ENCODE peak calls at places on chromosomes 16 and 17, in seven cellular contexts. X, F, Z, Q, M, B and P are unnamed samples.

GRCh38 chr17:8799001-8799850 is at the start of gene MFSD6L:
- DNase-seq in M (peak; percentile 83), Q (peak; percentile 76), X (no peak), B (peak; percentile 28), F (no peak), Z (peak; percentile 93), P (no peak)

GRCh38 chr16:53598513-53599266 is 95.7 kb upstream of the AKTIP start:
- DNase-seq in Q (no peak), F (no peak), Z (no peak), X (no peak), M (no peak), B (no peak), P (no peak)

GRCh38 chr16:22402191-22402590 is 27.8 kb upstream of the CDR2 start:
- DNase-seq in X (no peak), Q (no peak), B (no peak), M (no peak), F (no peak), Z (no peak), P (peak; percentile 20)

GRCh38 chr17:80859004-80859941 is 132.4 kb upstream of the CHMP6 start:
- DNase-seq in F (no peak), Z (peak; percentile 67), X (peak; percentile 27), Q (peak; percentile 22), B (no peak), M (no peak), P (peak; percentile 97)

GRCh38 chr16:1470543-1471251 is 4.1 kb downstream of the CLCN7 start:
- DNase-seq in Z (no peak), F (no peak), Q (no peak), X (peak; percentile 68), M (peak; percentile 40), B (peak; percentile 15), P (peak; percentile 43)

GRCh38 chr16:82651921-82652601 is 25.3 kb downstream of the CDH13 start:
- DNase-seq in Z (no peak), Q (no peak), B (no peak), F (no peak), M (no peak), X (peak; percentile 24), P (no peak)

GRCh38 chr17:67343237-67343636 is 23.1 kb downstream of the PSMD12 start:
- DNase-seq in M (no peak), X (no peak), Z (no peak), Q (no peak), F (no peak), B (no peak), P (no peak)

GRCh38 chr17:78127240-78127887 is 1.2 kb downstream of the TMC6 start:
- DNase-seq in B (no peak), F (no peak), Q (peak; percentile 85), M (no peak), Z (peak; percentile 70), X (peak; percentile 45), P (no peak)

DNA sequence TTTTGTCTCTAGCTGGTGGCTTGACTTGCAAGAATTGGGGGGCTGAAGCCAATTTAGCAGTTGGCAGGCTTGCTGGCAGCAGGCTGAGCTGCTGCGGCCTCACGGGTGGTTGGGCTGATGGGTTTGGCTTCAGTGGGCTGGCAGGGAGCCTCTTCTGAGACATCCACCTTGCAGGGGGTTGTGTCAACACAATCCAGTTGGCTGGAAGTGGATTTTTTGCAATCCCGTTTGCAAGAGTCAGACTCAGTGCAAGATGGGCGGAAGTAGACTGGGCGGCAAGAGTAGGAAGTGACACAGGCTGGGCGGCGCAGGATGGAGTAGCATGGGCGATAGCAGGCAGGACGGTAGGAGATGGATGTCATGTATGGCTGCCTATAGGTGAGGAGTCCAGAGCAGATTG is 1.5 kb downstream of the KRTAP16-1 start:
- DNase-seq in X (no peak), M (no peak), B (no peak), Q (no peak), Z (no peak), F (no peak), P (no peak)
- H3K4ac ChIP-seq in X (no peak overlapping the region), M (no peak overlapping the region), B (no peak overlapping the region), Q (no peak overlapping the region), Z (no peak overlapping the region), F (no peak overlapping the region), P (no peak overlapping the region)

DNA sequence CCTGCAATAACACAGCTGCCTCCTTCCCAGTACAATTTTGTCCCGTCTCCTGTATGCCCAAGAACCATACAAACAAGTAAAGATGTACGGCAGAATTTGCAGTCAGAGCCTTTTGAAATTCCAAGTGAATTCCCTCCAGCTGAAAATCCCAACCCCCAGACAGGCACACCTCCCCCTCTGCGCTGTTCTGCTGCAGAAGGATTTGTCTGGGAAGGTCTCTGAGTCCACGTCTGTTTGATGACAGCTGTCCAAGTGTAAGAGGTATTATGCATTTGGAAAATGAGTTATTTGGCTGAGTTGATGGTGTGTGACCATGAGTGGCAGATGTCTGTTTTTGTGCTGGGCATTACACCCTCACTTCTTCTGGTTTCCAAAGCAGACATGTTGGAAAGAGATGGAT is 104.9 kb upstream of the HS3ST4 start:
- DNase-seq in Q (no peak), F (no peak), M (no peak), X (no peak), Z (no peak), B (no peak), P (no peak)
- H2BK120ac ChIP-seq in Q (no peak overlapping the region), F (no peak overlapping the region), M (no peak overlapping the region), X (no peak overlapping the region), Z (no peak overlapping the region), B (no peak overlapping the region), P (no peak overlapping the region)

GRCh38 chr17:83115832-83116231 is 36.4 kb downstream of the METRNL start:
- DNase-seq in X (no peak), Q (no peak), M (no peak), F (no peak), B (no peak), Z (no peak), P (no peak)

GRCh38 chr17:83116311-83116771 is 36.9 kb downstream of the METRNL start:
- DNase-seq in F (no peak), M (no peak), X (no peak), Q (no peak), Z (no peak), B (no peak), P (no peak)

GRCh38 chr17:83118071-83118841 is 38.8 kb downstream of the METRNL start:
- DNase-seq in X (no peak), Q (no peak), F (no peak), B (no peak), M (no peak), Z (no peak), P (no peak)

GRCh38 chr17:83116783-83117555 is 37.6 kb downstream of the METRNL start:
- DNase-seq in Q (no peak), F (no peak), Z (no peak), X (no peak), M (no peak), B (no peak), P (no peak)

DNA sequence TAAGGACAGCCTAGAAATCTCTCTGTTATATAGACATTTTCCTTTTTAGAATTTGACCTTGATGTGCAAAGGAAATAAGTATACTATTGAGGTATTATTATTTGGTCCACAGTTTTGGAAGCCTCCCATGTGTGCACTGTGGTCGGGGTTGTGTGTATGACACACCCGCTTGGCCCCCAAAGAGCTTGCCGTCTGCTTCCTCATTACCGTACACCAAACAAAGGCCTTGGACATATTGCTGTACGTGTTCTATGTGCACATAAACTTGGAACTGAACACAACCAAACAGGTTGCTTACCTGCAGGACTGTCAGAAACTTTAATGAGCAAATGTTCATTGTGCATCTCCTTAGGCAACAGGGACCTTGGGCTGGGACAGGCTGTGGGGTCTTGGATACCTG is 38.2 kb downstream of the METRNL start:
- DNase-seq in F (no peak), B (no peak), M (no peak), Z (no peak), Q (no peak), X (no peak), P (no peak)
- H3K4ac ChIP-seq in F (no peak overlapping the region), B (no peak overlapping the region), M (no peak overlapping the region), Z (no peak overlapping the region), Q (no peak overlapping the region), X (no peak overlapping the region), P (no peak overlapping the region)

GRCh38 chr16:73171380-73171779 is 123.5 kb upstream of the ZFHX3 start:
- DNase-seq in Q (peak; percentile 76), F (no peak), X (no peak), B (peak; percentile 65), Z (peak; percentile 36), M (no peak), P (no peak)
- H2BK120ac ChIP-seq in Q (no peak overlapping the region), F (no peak overlapping the region), X (no peak overlapping the region), B (no peak overlapping the region), Z (no peak overlapping the region), M (no peak overlapping the region), P (no peak overlapping the region)

GRCh38 chr16:11140466-11140865 is 115.5 kb downstream of the SOCS1 start:
- DNase-seq in Z (peak; percentile 32), M (no peak), X (no peak), Q (no peak), F (no peak), B (no peak), P (no peak)
- H3K4ac ChIP-seq in Z (no peak overlapping the region), M (no peak overlapping the region), X (no peak overlapping the region), Q (peak overlapping the region; percentile 49), F (no peak overlapping the region), B (no peak overlapping the region), P (no peak overlapping the region)

DNA sequence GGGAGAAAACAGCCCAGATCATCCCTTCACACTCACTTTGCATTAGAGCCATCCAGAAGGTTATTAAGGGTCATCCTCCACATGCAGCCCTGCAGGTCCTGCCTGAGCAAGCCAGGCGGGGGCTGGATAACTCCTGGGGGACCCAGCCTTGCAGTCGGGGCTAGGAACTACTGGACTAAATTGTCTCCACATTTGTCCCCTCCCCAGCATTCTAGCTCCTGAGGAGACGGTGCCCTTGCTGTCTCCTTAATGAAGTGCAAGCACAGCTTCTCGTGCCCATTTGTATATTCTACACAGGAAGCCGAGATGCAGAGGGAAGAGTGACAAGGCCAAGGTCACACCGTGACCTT is 185.2 kb downstream of the C16orf95 start:
- DNase-seq in B (no peak), Q (no peak), M (no peak), X (no peak), Z (no peak), F (no peak), P (no peak)
- H2BK120ac ChIP-seq in B (no peak overlapping the region), Q (no peak overlapping the region), M (no peak overlapping the region), X (no peak overlapping the region), Z (no peak overlapping the region), F (no peak overlapping the region), P (no peak overlapping the region)